ENCODE peak calls at places on chromosomes 7 and 10, in four cellular contexts. One of them, this sample, is unnamed.
A peak's percentile ranks its signal among the peaks of the same experiment; 100 is the strongest.

GRCh38 chr7:1532456-1533254 is 2.2 kb downstream of the MAFK start:
- DNase-seq in kidney: peak; percentile 94
- DNase-seq in adrenal gland: peak; percentile 90
- DNase-seq in Caco-2: peak; percentile 50
- DNase-seq in this sample: peak; percentile 93

GRCh38 chr10:103069453-103070331 is 123.4 kb downstream of the NT5C2 start:
- DNase-seq in kidney: no peak
- DNase-seq in Caco-2: peak; percentile 78
- DNase-seq in adrenal gland: peak; percentile 80
- DNase-seq in this sample: peak; percentile 85

GRCh38 chr10:13526952-13527863 is 1.6 kb downstream of the BEND7 start:
- DNase-seq in kidney: no peak
- DNase-seq in adrenal gland: no peak
- DNase-seq in Caco-2: peak; percentile 51
- DNase-seq in this sample: peak; percentile 55

GRCh38 chr10:130018253-130018652 is 54.2 kb upstream of the EBF3 start:
- DNase-seq in Caco-2: no peak
- DNase-seq in kidney: no peak
- DNase-seq in adrenal gland: no peak
- DNase-seq in this sample: peak; percentile 40

GRCh38 chr10:69512901-69513300 is 60.3 kb downstream of the NEUROG3 start:
- DNase-seq in kidney: no peak
- DNase-seq in Caco-2: no peak
- DNase-seq in adrenal gland: no peak
- DNase-seq in this sample: no peak

GRCh38 chr7:30249986-30250774 is 34.2 kb upstream of the ZNRF2 start:
- DNase-seq in adrenal gland: no peak
- DNase-seq in Caco-2: no peak
- DNase-seq in kidney: no peak
- DNase-seq in this sample: no peak

GRCh38 chr7:25075459-25075858 is 49.6 kb downstream of the CYCS start:
- DNase-seq in adrenal gland: no peak
- DNase-seq in Caco-2: no peak
- DNase-seq in kidney: no peak
- DNase-seq in this sample: no peak

GRCh38 chr7:26390016-26390415 is 98.4 kb downstream of the SNX10 start:
- DNase-seq in kidney: no peak
- DNase-seq in Caco-2: no peak
- DNase-seq in adrenal gland: no peak
- DNase-seq in this sample: no peak

GRCh38 chr7:155811560-155811894 is 736 bp downstream of the SHH start:
- DNase-seq in Caco-2: no peak
- DNase-seq in kidney: peak; percentile 80
- DNase-seq in adrenal gland: no peak
- DNase-seq in this sample: peak; percentile 70

GRCh38 chr10:75400769-75401568 is 595 bp downstream of the ZNF503 start:
- DNase-seq in kidney: peak; percentile 90
- DNase-seq in Caco-2: no peak
- DNase-seq in adrenal gland: peak; percentile 70
- DNase-seq in this sample: peak; percentile 86

GRCh38 chr7:13476881-13477444 is 512.5 kb downstream of the ETV1 start:
- DNase-seq in kidney: no peak
- DNase-seq in adrenal gland: no peak
- DNase-seq in Caco-2: no peak
- DNase-seq in this sample: no peak

GRCh38 chr10:88091490-88092061 is 228.2 kb downstream of the PTEN start:
- DNase-seq in adrenal gland: no peak
- DNase-seq in kidney: no peak
- DNase-seq in Caco-2: peak; percentile 6
- DNase-seq in this sample: no peak

GRCh38 chr7:28858206-28858605 is 99.9 kb downstream of the TRIL start:
- DNase-seq in kidney: no peak
- DNase-seq in Caco-2: no peak
- DNase-seq in adrenal gland: no peak
- DNase-seq in this sample: no peak

GRCh38 chr10:100912013-100912608 is 652 bp upstream of the SLF2 start:
- DNase-seq in kidney: no peak
- DNase-seq in adrenal gland: peak; percentile 27
- DNase-seq in Caco-2: no peak
- DNase-seq in this sample: peak; percentile 40

GRCh38 chr7:50422858-50423257 is 27.3 kb downstream of the FIGNL1 start:
- DNase-seq in adrenal gland: no peak
- DNase-seq in Caco-2: no peak
- DNase-seq in kidney: no peak
- DNase-seq in this sample: no peak

GRCh38 chr7:69309601-69310000 is 288.7 kb upstream of the AUTS2 start:
- DNase-seq in kidney: no peak
- DNase-seq in adrenal gland: no peak
- DNase-seq in Caco-2: no peak
- DNase-seq in this sample: no peak

GRCh38 chr7:19872094-19872493 is 98.7 kb upstream of the TMEM196 start:
- DNase-seq in adrenal gland: no peak
- DNase-seq in kidney: no peak
- DNase-seq in Caco-2: no peak
- DNase-seq in this sample: no peak

GRCh38 chr7:42686594-42687156 is 225.2 kb downstream of the C7orf25 start:
- DNase-seq in adrenal gland: no peak
- DNase-seq in kidney: no peak
- DNase-seq in Caco-2: no peak
- DNase-seq in this sample: no peak

GRCh38 chr10:34607894-34608293 is 207.2 kb downstream of the PARD3 start:
- DNase-seq in adrenal gland: no peak
- DNase-seq in kidney: no peak
- DNase-seq in Caco-2: no peak
- DNase-seq in this sample: no peak

GRCh38 chr7:1539346-1540321 is 9.1 kb downstream of the MAFK start:
- DNase-seq in adrenal gland: no peak
- DNase-seq in Caco-2: no peak
- DNase-seq in kidney: peak; percentile 84
- DNase-seq in this sample: peak; percentile 47

GRCh38 chr7:156064921-156065386 is 252.7 kb upstream of the SHH start:
- DNase-seq in adrenal gland: no peak
- DNase-seq in kidney: no peak
- DNase-seq in Caco-2: peak; percentile 60
- DNase-seq in this sample: peak; percentile 66

GRCh38 chr7:42907316-42907715 is 4.6 kb downstream of the C7orf25 start:
- DNase-seq in Caco-2: no peak
- DNase-seq in kidney: no peak
- DNase-seq in adrenal gland: no peak
- DNase-seq in this sample: no peak

GRCh38 chr10:116364808-116365207 is 40.6 kb downstream of the CCDC172 start:
- DNase-seq in kidney: no peak
- DNase-seq in adrenal gland: no peak
- DNase-seq in Caco-2: no peak
- DNase-seq in this sample: no peak

GRCh38 chr10:120103957-120104560 is 211.5 kb downstream of the SEC23IP start:
- DNase-seq in Caco-2: no peak
- DNase-seq in kidney: no peak
- DNase-seq in adrenal gland: no peak
- DNase-seq in this sample: no peak

GRCh38 chr7:44748948-44749731 is 493 bp downstream of the ZMIZ2 start:
- DNase-seq in adrenal gland: no peak
- DNase-seq in kidney: peak; percentile 83
- DNase-seq in Caco-2: no peak
- DNase-seq in this sample: peak; percentile 51

GRCh38 chr7:90853205-90853604 is 257.1 kb downstream of the CDK14 start:
- DNase-seq in adrenal gland: no peak
- DNase-seq in kidney: no peak
- DNase-seq in Caco-2: no peak
- DNase-seq in this sample: no peak

GRCh38 chr7:85186521-85187241 is at the start of gene SEMA3D:
- DNase-seq in Caco-2: peak; percentile 56
- DNase-seq in adrenal gland: peak; percentile 73
- DNase-seq in kidney: peak; percentile 86
- DNase-seq in this sample: peak; percentile 92

GRCh38 chr10:44911081-44911540 is at the start of gene TMEM72:
- DNase-seq in kidney: peak; percentile 94
- DNase-seq in adrenal gland: no peak
- DNase-seq in Caco-2: peak; percentile 75
- DNase-seq in this sample: peak; percentile 79

GRCh38 chr7:42017356-42017986 is 219.5 kb downstream of the GLI3 start:
- DNase-seq in kidney: no peak
- DNase-seq in Caco-2: no peak
- DNase-seq in adrenal gland: no peak
- DNase-seq in this sample: peak; percentile 33

GRCh38 chr7:151648429-151648828 is 128.7 kb upstream of the RHEB start:
- DNase-seq in kidney: no peak
- DNase-seq in Caco-2: no peak
- DNase-seq in adrenal gland: no peak
- DNase-seq in this sample: no peak

GRCh38 chr7:128737867-128738390 is 1.2 kb upstream of the CALU start:
- DNase-seq in Caco-2: peak; percentile 41
- DNase-seq in kidney: no peak
- DNase-seq in adrenal gland: no peak
- DNase-seq in this sample: peak; percentile 33

GRCh38 chr7:128739048-128739962 is at the start of gene CALU:
- DNase-seq in Caco-2: peak; percentile 97
- DNase-seq in kidney: peak; percentile 99
- DNase-seq in adrenal gland: peak; percentile 98
- DNase-seq in this sample: peak; percentile 98

GRCh38 chr7:128739990-128740682 is 977 bp downstream of the CALU start:
- DNase-seq in kidney: no peak
- DNase-seq in adrenal gland: no peak
- DNase-seq in Caco-2: no peak
- DNase-seq in this sample: no peak

GRCh38 chr7:128737441-128737840 is 1.7 kb upstream of the CALU start:
- DNase-seq in Caco-2: no peak
- DNase-seq in kidney: no peak
- DNase-seq in adrenal gland: no peak
- DNase-seq in this sample: no peak

DNA sequence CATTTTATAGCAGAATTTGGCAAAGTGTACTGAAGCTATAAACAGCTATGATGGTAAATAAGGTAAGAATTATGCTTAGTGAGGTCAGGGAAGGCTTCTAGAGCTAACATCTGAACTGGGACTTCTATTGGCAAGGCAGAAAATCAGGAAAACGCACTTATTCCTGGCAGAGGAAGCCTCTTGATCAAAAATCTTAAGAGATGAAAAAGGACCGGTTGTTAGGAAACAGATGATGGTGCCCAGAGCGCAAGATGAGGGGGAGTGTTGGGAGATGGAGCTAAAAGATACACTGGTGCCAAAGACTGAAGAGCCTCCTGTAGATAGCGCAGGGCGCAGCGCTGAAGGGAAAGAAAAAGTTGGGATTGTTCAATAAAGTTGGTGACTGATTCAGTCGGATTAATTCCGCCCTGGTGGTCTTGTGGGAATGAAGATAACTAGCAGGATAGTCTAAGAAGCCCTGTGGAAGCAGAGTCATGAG is 550 bp upstream of the CALU start:
- DNase-seq in kidney: no peak
- DNase-seq in Caco-2: no peak
- DNase-seq in adrenal gland: no peak
- DNase-seq in this sample: no peak
- H3K4me1 ChIP-seq in kidney: peaks cover 17% of the 10 kb centered on the region
- H3K4me1 ChIP-seq in Caco-2: peaks cover 40% of the 10 kb centered on the region
- H3K4me1 ChIP-seq in adrenal gland: peaks cover 31% of the 10 kb centered on the region
- H3K4me1 ChIP-seq in this sample: peaks cover 25% of the 10 kb centered on the region

DNA sequence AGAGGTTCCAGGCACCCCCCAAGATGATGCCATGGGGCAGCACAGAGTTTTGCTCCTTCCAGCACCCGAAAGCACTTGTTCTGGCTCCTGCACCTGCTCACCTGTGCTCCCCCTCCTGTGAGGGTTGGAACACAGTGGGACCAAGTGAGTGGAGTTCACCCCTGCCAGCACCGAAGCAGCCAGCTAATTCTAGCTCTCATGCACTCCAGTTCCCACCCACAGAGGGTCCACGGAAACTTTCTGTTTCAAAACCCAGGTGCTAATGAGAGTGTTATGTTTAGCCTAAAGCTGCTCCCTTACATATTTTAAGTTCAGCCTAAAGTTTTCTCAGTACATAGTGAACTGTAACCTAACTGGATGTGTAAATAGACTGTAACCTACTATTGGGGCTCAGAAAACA is 42.6 kb upstream of the SLC35G1 start:
- DNase-seq in Caco-2: no peak
- DNase-seq in kidney: no peak
- DNase-seq in adrenal gland: no peak
- DNase-seq in this sample: no peak
- H3K4me1 ChIP-seq in Caco-2: peaks cover 12% of the 10 kb centered on the region
- H3K4me1 ChIP-seq in kidney: no peaks in the 10 kb centered on the region
- H3K4me1 ChIP-seq in adrenal gland: no peaks in the 10 kb centered on the region
- H3K4me1 ChIP-seq in this sample: peaks cover 11% of the 10 kb centered on the region

DNA sequence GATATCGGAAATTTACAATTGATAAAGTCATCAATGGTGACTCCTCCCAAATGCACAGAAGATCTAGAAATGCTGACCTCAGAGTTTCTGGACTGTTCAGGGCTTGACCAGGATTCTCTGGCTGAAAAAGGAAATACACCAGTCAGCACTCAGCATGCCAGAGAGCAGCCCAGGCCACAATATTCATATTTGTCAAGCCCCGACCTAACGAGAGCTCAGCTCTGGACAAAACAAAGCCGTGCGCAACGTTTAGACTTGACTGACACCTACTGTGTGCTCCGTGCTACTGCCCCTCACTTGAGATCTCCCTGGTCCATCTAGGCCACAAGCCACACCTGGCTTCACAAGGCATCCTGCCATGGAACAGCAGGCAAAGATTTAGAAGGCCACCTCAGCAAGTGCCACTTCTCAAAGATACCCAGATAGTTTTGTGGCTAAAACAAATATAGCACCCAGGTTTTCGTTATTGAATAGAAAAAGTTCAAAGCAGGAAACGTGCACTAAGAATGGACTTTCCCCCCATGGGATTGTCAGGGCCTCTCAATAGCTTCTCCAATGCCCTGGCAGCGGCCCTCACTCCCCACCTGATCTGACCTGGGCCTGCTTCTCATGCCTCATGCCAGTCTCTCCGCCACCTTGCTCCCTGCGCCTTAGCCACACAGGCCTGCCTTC is 218.3 kb downstream of the FAM107B start:
- DNase-seq in Caco-2: peak; percentile 79
- DNase-seq in kidney: no peak
- DNase-seq in adrenal gland: no peak
- DNase-seq in this sample: peak; percentile 56
- H3K4me1 ChIP-seq in Caco-2: peaks cover 79% of the 10 kb centered on the region
- H3K4me1 ChIP-seq in kidney: peaks cover 41% of the 10 kb centered on the region
- H3K4me1 ChIP-seq in adrenal gland: peaks cover 15% of the 10 kb centered on the region
- H3K4me1 ChIP-seq in this sample: peaks cover 36% of the 10 kb centered on the region

DNA sequence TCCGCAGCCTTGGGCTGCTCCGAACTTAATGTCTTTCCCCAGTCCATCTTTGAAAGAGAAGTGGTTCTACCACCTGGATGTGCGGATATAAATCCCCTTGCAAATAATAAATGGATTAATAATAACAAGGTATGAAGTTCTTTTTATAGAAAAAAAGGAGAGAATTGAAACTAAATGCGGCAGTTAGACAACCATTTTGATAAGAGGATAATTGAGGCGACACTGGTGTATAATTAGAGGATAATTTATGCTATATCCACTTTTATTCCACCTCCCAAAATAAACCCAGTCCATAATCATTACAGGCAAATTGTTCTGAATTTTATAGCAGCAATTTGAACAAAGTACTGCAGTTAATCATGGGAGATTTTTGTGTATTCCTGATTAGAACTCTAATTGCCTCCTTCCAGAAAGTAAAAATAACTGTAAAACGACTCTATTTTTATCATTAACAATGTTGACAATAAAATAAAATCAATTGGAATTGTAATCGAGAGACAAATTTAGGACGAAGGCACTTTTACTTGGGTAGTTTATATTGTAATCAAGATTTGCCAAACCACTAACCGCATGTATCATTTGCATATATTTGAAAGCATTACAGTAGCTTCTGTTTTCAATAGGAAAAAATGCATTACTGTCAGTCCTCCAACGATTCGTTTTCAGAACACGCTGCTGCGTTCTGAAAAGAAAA is 969 bp upstream of the DLX6 start:
- DNase-seq in kidney: no peak
- DNase-seq in adrenal gland: no peak
- DNase-seq in Caco-2: no peak
- DNase-seq in this sample: no peak
- H3K4me1 ChIP-seq in kidney: peaks cover 5% of the 10 kb centered on the region
- H3K4me1 ChIP-seq in adrenal gland: peaks cover 11% of the 10 kb centered on the region
- H3K4me1 ChIP-seq in Caco-2: peaks cover 6% of the 10 kb centered on the region
- H3K4me1 ChIP-seq in this sample: peaks cover 8% of the 10 kb centered on the region